ENCODE peak calls at places on chromosomes 11 and 22, in four cellular contexts. Q, P, B and N are unnamed samples. For H3K4me1, the result is how much of the 10 kb centered on the place peaks cover.

GRCh38 chr22:45452565-45453449 is 39.3 kb downstream of the RIBC2 start:
- DNase-seq in Q (no peak), P (no peak), B (no peak), N (no peak)

GRCh38 chr22:24887260-24887659 is 59.2 kb downstream of the LHFPL7 start:
- DNase-seq in Q (no peak), P (no peak), B (no peak), N (no peak)

GRCh38 chr11:116990061-116990473 is 108.2 kb downstream of the SIK3 start:
- DNase-seq in Q (peak), P (no peak), B (peak), N (no peak)

GRCh38 chr11:73759520-73760065 is 1.3 kb downstream of the RAB6A start:
- DNase-seq in Q (no peak), P (peak), B (no peak), N (no peak)

GRCh38 chr11:3157381-3158130 is 7.6 kb downstream of the OSBPL5 start:
- DNase-seq in Q (no peak), P (no peak), B (no peak), N (peak)

GRCh38 chr11:12131943-12132789 is 21.8 kb downstream of the MICAL2 start:
- DNase-seq in Q (no peak), P (no peak), B (no peak), N (no peak)

GRCh38 chr11:44860967-44861828 is 89.5 kb downstream of the TP53I11 start:
- DNase-seq in Q (no peak), P (no peak), B (no peak), N (no peak)

GRCh38 chr11:20497124-20497792 is 102.2 kb upstream of the SLC6A5 start:
- DNase-seq in Q (no peak), P (no peak), B (no peak), N (no peak)

GRCh38 chr11:6214530-6214929 is 9.2 kb downstream of the C11orf42 start:
- DNase-seq in Q (no peak), P (no peak), B (no peak), N (no peak)

GRCh38 chr11:726278-726915 is 20.4 kb downstream of the EPS8L2 start:
- DNase-seq in Q (no peak), P (no peak), B (peak), N (peak)

GRCh38 chr11:17972987-17973386 is 39.9 kb downstream of the SERGEF start:
- DNase-seq in Q (peak), P (peak), B (peak), N (no peak)

GRCh38 chr11:12213920-12214319 is 103.5 kb downstream of the MICAL2 start:
- DNase-seq in Q (no peak), P (no peak), B (no peak), N (no peak)

GRCh38 chr22:39122772-39123470 is 25.9 kb downstream of the APOBEC3H start:
- DNase-seq in Q (no peak), P (no peak), B (no peak), N (peak)

GRCh38 chr11:36431429-36432092 is 78.5 kb downstream of the TRAF6 start:
- DNase-seq in Q (peak), P (peak), B (no peak), N (no peak)

GRCh38 chr11:6926208-6927029 is at the start of gene ZNF215:
- DNase-seq in Q (peak), P (peak), B (peak), N (peak)

GRCh38 chr11:57786436-57786835 is 24.8 kb downstream of the CTNND1 start:
- DNase-seq in Q (no peak), P (no peak), B (no peak), N (no peak)

GRCh38 chr11:75469785-75470405 is 36.9 kb upstream of the KLHL35 start:
- DNase-seq in Q (no peak), P (no peak), B (no peak), N (peak)

GRCh38 chr22:49724893-49725489 is 102.7 kb downstream of the BRD1 start:
- DNase-seq in Q (peak), P (peak), B (peak), N (peak)

GRCh38 chr11:85040166-85040565 is 587.0 kb downstream of the DLG2 start:
- DNase-seq in Q (no peak), P (no peak), B (no peak), N (no peak)

GRCh38 chr11:28049338-28050216 is 58.4 kb downstream of the KIF18A start:
- DNase-seq in Q (no peak), P (peak), B (no peak), N (no peak)

GRCh38 chr11:66068923-66069714 is 953 bp upstream of the PACS1 start:
- DNase-seq in Q (peak), P (peak), B (peak), N (peak)

DNA sequence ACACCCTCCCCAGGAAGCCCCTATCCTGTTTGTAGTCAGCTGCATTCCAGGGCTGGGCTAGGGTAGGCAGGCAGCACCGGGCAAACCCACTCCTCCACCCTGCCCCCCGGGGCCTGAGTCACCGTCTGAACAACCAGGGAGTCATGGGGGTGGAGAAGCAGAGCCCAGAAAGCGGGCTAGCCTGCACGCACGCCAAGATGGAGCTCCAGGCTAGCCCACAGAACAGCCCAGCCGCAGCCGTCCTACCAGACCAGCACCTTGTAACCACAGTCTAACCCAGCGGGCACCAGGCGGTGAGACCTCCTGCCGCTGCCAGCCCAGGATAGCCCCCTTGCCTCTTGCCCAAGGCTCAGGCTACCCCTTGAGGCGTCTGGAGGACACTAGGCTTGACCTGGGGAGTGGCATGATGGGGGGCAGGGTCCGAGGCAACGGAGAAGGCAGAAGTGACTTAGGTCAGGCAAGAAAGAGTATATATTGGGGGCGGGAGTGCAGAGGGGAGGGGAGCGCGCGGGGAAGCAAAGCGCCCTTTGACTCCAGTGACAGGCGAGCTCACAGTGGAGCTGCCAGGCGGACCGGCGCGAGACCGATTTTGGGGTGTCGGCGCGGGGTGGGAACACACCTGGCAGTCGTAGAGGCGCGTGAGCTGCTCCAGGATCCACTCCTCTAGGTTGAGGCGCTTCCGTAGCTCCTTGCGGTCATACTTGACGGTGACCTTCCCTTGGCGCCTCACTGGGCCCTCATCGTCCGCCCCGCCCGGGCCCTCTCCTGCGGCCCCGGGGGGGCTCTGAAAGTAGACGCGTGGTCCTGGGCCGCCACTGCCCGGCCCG is 733 bp downstream of the PPP1R14B start:
- DNase-seq in Q (peak), P (peak), B (peak), N (no peak)
- TF ChIP-seq POLR2A in Q (peak), P (peak), B (peak), N (no peak)

DNA sequence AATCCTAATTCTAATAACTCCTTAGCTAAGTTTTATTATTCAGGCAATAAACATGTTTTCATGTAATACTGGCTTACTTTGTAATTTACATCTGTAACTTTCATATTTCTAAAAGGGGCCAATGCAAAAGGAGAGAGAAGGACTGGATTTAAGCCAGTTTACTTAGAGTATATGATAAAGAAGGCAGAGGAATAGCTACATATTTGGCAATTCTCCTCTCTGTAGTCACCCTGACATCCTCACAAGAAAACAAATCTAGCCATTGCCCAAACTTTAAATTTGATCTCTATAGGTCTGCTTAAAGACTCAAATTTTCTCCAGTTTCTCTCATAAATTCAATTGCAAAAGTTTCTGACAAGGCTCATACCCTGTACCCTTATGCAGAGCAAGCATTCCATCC is 2.1 kb downstream of the FIBIN start:
- DNase-seq in Q (no peak), P (no peak), B (no peak), N (no peak)
- H3K4me3 ChIP-seq in Q (peak), P (no peak), B (no peak), N (no peak)

GRCh38 chr11:8760896-8761295 is 78.3 kb downstream of the RPL27A start:
- DNase-seq in Q (no peak), P (no peak), B (no peak), N (no peak)
- H3K4me1 ChIP-seq in Q (half or more), P (under half), B (half or more), N (under half)

GRCh38 chr22:19004471-19004870 is 68.4 kb upstream of the PRODH start:
- DNase-seq in Q (no peak), P (no peak), B (no peak), N (no peak)
- TF ChIP-seq POLR2A in Q (no peak), P (no peak), B (no peak), N (no peak)

GRCh38 chr11:32987851-32988250 is 27.8 kb upstream of the DEPDC7 start:
- DNase-seq in Q (no peak), P (no peak), B (peak), N (no peak)

GRCh38 chr11:32990481-32990880 is 25.2 kb upstream of the DEPDC7 start:
- DNase-seq in Q (no peak), P (no peak), B (no peak), N (no peak)

GRCh38 chr11:32991427-32991826 is 24.3 kb upstream of the DEPDC7 start:
- DNase-seq in Q (no peak), P (no peak), B (no peak), N (no peak)

DNA sequence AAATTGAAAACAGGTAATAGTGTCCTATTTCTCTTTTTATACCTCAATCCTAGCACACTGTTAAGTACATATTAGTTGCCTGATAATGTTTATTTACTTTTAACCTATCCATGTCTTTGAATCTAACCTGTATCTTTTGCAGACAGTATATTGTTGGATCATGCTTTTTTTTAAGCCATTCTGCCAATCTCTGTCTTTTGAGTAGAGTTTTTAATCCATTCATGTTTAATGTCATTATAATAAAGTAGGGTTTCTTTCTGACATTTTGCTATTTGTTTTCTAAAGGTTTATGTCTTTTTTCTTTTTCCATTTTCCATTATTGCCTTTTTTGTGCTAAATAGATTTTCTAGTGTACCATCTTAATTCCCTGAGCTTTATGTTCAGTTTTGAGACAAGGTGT is 23.8 kb upstream of the DEPDC7 start:
- DNase-seq in Q (no peak), P (no peak), B (no peak), N (no peak)
- H3K4me3 ChIP-seq in Q (no peak), P (no peak), B (no peak), N (no peak)

DNA sequence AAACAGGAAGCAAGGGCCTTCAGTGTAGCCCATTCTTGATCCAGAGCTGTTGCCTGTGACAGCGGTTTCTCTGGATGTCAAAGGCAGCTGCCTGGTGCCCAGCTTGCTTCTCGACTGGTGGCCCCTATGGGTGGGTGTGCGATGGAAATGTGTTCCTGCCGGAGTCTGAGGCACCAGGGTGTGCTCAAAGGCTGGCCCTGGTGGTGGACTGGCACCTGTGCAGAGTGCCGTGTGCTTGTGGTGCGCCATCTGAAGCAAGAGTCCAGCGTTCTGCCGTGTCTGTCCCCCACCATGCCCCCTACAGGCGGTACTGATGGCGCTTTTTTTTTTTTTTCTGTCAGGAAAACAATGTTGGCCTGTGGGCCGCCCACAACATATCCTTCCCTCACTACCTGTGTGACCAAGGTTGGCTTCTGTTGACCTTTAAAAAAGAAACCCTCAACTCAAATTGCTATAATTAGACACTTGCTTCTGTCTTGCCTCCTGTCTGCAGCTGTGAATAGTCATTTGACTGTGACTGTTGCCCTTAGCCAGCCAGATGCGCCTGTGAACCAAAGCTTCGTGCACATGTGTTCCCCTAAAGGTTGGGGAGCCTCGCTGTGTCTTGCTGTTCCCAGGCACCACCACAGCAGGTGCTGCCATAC is 4.7 kb upstream of the RANBP1 start:
- DNase-seq in Q (no peak), P (peak), B (no peak), N (peak)
- H3K4me1 ChIP-seq in Q (under half), P (under half), B (under half), N (under half)

GRCh38 chr11:129911298-129911697 is 15.9 kb upstream of the NFRKB start:
- DNase-seq in Q (no peak), P (no peak), B (no peak), N (no peak)
- TF ChIP-seq POLR2A in Q (no peak), P (no peak), B (no peak), N (no peak)

DNA sequence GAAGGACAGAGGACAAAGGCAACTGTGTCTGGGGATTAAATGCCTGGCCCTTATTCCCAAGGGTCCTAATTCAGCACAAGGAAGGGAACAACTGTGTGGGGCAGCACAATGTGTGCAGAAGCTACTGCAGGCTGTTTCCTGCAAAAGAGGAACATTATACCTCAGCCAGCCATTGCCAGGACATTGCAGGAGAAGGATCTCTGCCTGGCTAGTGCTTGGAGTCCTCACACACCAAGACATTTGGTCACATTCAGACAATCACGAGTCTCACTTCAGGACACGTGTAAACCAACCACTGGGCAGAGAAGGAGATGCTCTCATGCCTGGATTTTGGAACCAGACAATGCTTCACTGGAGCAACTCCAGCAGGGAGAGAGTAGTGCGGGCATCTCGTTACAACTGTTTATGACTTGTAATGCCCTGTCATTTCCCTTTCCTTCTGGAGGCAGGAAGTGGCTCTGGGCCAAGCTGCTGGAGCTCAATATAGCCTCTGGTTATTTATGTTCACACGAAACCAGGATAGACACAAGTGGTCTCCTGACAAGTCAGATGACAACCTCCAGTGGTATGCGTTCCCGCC is 23.9 kb upstream of the ZC3H12C start:
- DNase-seq in Q (peak), P (no peak), B (peak), N (peak)
- H3K4me3 ChIP-seq in Q (peak), P (no peak), B (no peak), N (no peak)

DNA sequence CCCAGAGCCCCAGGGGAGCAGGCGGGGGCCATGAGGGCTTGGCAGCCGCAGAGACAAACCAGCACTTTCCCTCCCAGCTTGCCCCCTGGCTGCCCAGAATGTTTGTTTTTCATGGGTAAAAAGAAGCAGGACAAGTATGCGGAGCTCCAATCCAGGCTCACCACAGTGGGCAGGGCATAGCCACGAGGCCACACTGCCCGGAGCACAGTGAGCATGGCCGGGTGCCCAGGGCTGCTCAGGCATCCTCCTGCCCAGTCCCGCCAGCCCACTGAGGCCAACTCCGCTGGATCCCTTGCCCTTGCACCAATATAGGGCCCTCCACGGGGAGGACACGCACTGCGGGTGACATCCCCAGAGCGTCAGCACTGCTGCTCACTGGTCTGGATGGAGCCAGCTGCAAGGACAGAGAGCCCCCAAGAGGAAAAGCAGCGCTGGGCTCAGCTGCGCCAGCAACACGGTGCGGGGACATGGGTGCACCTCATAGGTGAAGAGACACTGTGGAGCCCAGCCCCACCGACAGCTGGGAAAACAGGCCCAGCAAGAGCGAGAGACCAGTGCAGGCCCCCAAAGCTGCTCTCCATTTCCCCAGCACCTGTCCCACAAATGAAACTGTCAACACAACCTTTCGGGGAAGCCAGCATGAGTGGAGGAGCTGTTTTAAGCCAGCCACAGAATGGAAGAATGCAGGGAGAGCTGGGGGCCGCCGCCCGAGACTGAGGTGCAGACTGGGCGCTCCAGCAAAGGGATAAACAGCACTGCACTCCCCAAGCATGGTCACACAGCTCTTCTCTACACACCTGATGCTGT is 24.8 kb downstream of the ARVCF start:
- DNase-seq in Q (no peak), P (no peak), B (no peak), N (peak)
- H3K4me1 ChIP-seq in Q (under half), P (under half), B (under half), N (under half)